ENCODE peak calls at places on chromosomes 11 and 22, in six cellular contexts. H, K, S, O, B and U are unnamed samples.

GRCh38 chr11:37755526-37755925 is 1157.5 kb upstream of the RAG2 start:
- DNase-seq in H (no peak), K (no peak), S (no peak), O (no peak), B (no peak), U (no peak)

GRCh38 chr11:75333022-75333806 is 18.2 kb downstream of the ARRB1 start:
- DNase-seq in H (no peak), K (no peak), S (no peak), O (no peak), B (no peak), U (no peak)

GRCh38 chr11:94325681-94326080 is 21.3 kb downstream of the IZUMO1R start:
- DNase-seq in H (no peak), K (peak), S (peak), O (no peak), B (peak), U (no peak)

GRCh38 chr22:38755155-38755910 is 465 bp downstream of the SUN2 start:
- DNase-seq in H (no peak), K (no peak), S (peak), O (peak), B (peak), U (no peak)

GRCh38 chr11:106413222-106413621 is 335.8 kb downstream of the AASDHPPT start:
- DNase-seq in H (no peak), K (no peak), S (no peak), O (no peak), B (no peak), U (no peak)

GRCh38 chr22:46352276-46352675 is 16.8 kb downstream of the TRMU start:
- DNase-seq in H (no peak), K (no peak), S (no peak), O (no peak), B (no peak), U (no peak)

GRCh38 chr11:111922803-111923202 is 4.1 kb downstream of the C11orf52 start:
- DNase-seq in H (no peak), K (no peak), S (peak), O (no peak), B (peak), U (no peak)

GRCh38 chr22:11629661-11630385 is 3898.2 kb upstream of the OR11H1 start:
- DNase-seq in H (no peak), K (no peak), S (no peak), O (no peak), B (no peak), U (no peak)

GRCh38 chr22:19753090-19753842 is 7.3 kb upstream of the TBX1 start:
- DNase-seq in H (no peak), K (no peak), S (no peak), O (no peak), B (no peak), U (no peak)

GRCh38 chr11:12052676-12053605 is 44.5 kb upstream of the DKK3 start:
- DNase-seq in H (no peak), K (no peak), S (no peak), O (no peak), B (no peak), U (no peak)
- TF ChIP-seq CTCF in H (peak), K (peak), S (peak), O (no peak), B (no peak), U (no peak)

GRCh38 chr11:61028135-61028729 is 56.8 kb downstream of the CD6 start:
- DNase-seq in H (no peak), K (no peak), S (no peak), O (no peak), B (no peak), U (no peak)
- H3K4me3 ChIP-seq in H (no peak), K (no peak), S (no peak), O (no peak), B (no peak), U (no peak)

GRCh38 chr11:119056397-119056999 is 507 bp downstream of the HYOU1 start:
- DNase-seq in H (no peak), K (no peak), S (no peak), O (peak), B (peak), U (no peak)

GRCh38 chr11:119054418-119054817 is 2.6 kb downstream of the HYOU1 start:
- DNase-seq in H (no peak), K (no peak), S (no peak), O (no peak), B (no peak), U (no peak)

GRCh38 chr11:119057000-119057769 is at the start of gene HYOU1:
- DNase-seq in H (peak), K (peak), S (peak), O (peak), B (peak), U (peak)

GRCh38 chr11:119052163-119052814 is 4.7 kb downstream of the HYOU1 start:
- DNase-seq in H (no peak), K (no peak), S (no peak), O (no peak), B (no peak), U (no peak)

DNA sequence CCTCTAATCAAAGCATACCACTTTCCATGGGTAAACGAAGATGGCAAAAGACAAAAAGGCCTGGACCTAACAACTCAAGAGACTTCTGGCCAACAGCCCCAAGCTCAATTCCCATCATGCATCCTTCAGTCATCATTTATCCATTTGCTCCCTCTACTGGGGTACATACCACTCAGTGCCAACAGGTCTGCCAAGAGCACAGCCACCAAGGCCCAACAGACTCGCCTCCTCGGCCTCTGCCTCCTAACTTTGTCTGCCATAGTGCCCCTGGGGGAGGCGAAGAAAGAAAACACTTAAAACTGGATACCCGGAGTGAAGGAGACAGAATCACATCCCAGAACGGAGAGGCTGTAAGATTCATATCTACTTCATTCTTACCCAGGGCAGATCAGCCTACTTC is 1.1 kb downstream of the HYOU1 start:
- DNase-seq in H (no peak), K (peak), S (peak), O (no peak), B (peak), U (no peak)
- TF ChIP-seq CTCF in H (peak), K (peak), S (peak), O (no peak), B (peak), U (peak)

GRCh38 chr22:25111579-25112517 is 87.8 kb upstream of the CRYBB3 start:
- DNase-seq in H (no peak), K (no peak), S (no peak), O (no peak), B (peak), U (no peak)
- H3K4me3 ChIP-seq in H (peak), K (peak), S (peak), O (peak), B (no peak), U (no peak)

GRCh38 chr22:41800348-41801146 is at the start of gene CCDC134:
- DNase-seq in H (peak), K (peak), S (peak), O (peak), B (peak), U (peak)
- TF ChIP-seq CTCF in H (no peak), K (no peak), S (no peak), O (no peak), B (no peak), U (no peak)

GRCh38 chr11:27396259-27396839 is 33.3 kb upstream of the CCDC34 start:
- DNase-seq in H (no peak), K (no peak), S (no peak), O (no peak), B (no peak), U (no peak)
- H3K4me3 ChIP-seq in H (no peak), K (no peak), S (no peak), O (no peak), B (no peak), U (no peak)

DNA sequence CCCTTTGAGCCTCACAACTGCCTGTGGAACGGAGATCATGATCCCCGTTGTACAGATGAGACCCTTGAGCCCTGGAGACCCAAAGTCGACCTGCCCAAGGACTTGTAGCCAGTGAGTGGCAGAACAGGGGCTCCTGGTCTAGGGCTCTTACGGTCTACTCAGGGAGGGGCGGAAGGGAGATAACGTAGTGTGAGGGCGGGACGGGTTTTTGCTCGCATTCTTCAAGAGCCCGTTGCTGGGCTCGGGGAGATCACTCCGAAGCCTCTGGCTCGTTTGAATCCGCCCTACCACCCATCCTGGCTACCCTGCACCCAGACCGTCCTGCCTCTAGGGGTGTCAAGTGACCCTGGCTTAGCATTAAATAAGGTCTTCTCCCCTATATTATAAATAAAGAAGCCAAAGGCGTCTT is 637 bp downstream of the CRY2 start:
- DNase-seq in H (no peak), K (no peak), S (peak), O (no peak), B (peak), U (peak)
- TF ChIP-seq CTCF in H (peak), K (peak), S (peak), O (no peak), B (no peak), U (peak)

DNA sequence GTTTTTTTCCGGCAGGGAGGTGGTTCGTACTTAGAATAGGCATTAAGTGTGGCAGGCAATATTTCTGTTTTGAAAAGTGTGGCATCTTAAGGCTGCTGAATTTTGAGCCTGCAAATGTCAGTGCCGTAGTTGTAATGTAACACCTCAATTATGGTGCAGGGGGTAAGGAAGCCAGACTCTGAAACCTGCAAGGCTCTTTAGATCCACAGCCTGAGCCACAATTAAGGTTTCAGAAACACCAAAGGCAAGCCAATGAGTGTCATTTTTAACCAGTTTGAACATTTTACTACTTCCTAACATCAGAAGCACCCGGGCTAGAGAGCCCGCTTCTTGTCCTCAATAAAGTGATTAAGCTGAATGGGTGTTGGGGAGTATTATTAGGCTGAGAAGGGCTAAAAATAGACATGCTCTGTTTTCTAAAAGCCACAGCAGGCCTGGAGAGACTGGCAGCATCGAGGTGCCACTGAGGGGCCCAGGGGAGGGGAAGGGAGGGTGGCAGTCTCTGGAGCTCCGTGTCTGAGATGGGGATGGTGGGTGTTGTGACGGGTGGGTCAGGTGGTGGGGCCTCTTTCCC is 113.4 kb downstream of the ZBTB16 start:
- DNase-seq in H (no peak), K (no peak), S (no peak), O (no peak), B (no peak), U (no peak)
- H3K4me3 ChIP-seq in H (no peak), K (no peak), S (no peak), O (no peak), B (no peak), U (no peak)

GRCh38 chr11:67276821-67277230 is 10.6 kb downstream of the GRK2 start:
- DNase-seq in H (no peak), K (no peak), S (peak), O (no peak), B (peak), U (no peak)
- TF ChIP-seq CTCF in H (peak), K (no peak), S (peak), O (no peak), B (peak), U (peak)